ENCODE peak calls at places on chromosome 4, in seven cellular contexts. Z is Karpas-422, T is GM23248, O is IMR-90, D is neural progenitor cell, K is K562, U is fibroblast of lung. P is an unnamed sample.

GRCh38 chr4:26860922-26861433 is 337 bp downstream of the STIM2 start:
- DNase-seq in Z (peak; percentile 83), T (peak; percentile 83), O (peak; percentile 44), D (peak; percentile 81), K (no peak), U (peak; percentile 42), P (peak; percentile 61)

GRCh38 chr4:182447938-182448280 is 204.7 kb downstream of the TENM3 start:
- DNase-seq in Z (no peak), T (peak; percentile 36), O (no peak), D (peak; percentile 45), K (no peak), U (peak; percentile 23), P (no peak)

GRCh38 chr4:170229021-170229420 is 139.3 kb upstream of the AADAT start:
- DNase-seq in Z (no peak), T (no peak), O (no peak), D (peak; percentile 53), K (no peak), U (no peak), P (no peak)

GRCh38 chr4:118034061-118034785 is at the start of gene NDST3:
- DNase-seq in Z (peak; percentile 42), T (peak; percentile 37), O (peak; percentile 31), D (peak; percentile 88), K (no peak), U (peak; percentile 65), P (peak; percentile 92)

GRCh38 chr4:76406070-76406469 is 14.9 kb downstream of the CCDC158 start:
- DNase-seq in Z (no peak), T (no peak), O (no peak), D (no peak), K (no peak), U (no peak), P (no peak)

GRCh38 chr4:56388311-56388710 is 1.0 kb upstream of the AASDH start:
- DNase-seq in Z (peak; percentile 53), T (peak; percentile 39), O (no peak), D (no peak), K (peak; percentile 45), U (no peak), P (no peak)

GRCh38 chr4:147530723-147531122 is 49.8 kb downstream of the EDNRA start:
- DNase-seq in Z (no peak), T (no peak), O (peak; percentile 20), D (no peak), K (no peak), U (no peak), P (no peak)

GRCh38 chr4:113094802-113095201 is 45.3 kb downstream of the ANK2 start:
- DNase-seq in Z (peak; percentile 55), T (peak; percentile 61), O (no peak), D (peak; percentile 40), K (peak; percentile 4), U (peak; percentile 29), P (no peak)

GRCh38 chr4:101711590-101712255 is 78.8 kb upstream of the BANK1 start:
- DNase-seq in Z (no peak), T (peak; percentile 4), O (no peak), D (no peak), K (no peak), U (no peak), P (no peak)

GRCh38 chr4:168920438-168921081 is 89.5 kb downstream of the CBR4 start:
- DNase-seq in Z (no peak), T (no peak), O (no peak), D (no peak), K (no peak), U (no peak), P (no peak)

GRCh38 chr4:41957634-41958033 is 22.4 kb downstream of the TMEM33 start:
- DNase-seq in Z (peak; percentile 74), T (peak; percentile 26), O (peak; percentile 5), D (peak; percentile 50), K (peak; percentile 60), U (peak; percentile 17), P (peak; percentile 18)

GRCh38 chr4:185341841-185342240 is 53.9 kb downstream of the LRP2BP start:
- DNase-seq in Z (no peak), T (no peak), O (no peak), D (no peak), K (no peak), U (no peak), P (no peak)

GRCh38 chr4:11507920-11508319 is 79.2 kb upstream of the HS3ST1 start:
- DNase-seq in Z (no peak), T (no peak), O (no peak), D (no peak), K (no peak), U (no peak), P (no peak)

GRCh38 chr4:174244441-174244840 is 39.0 kb downstream of the FBXO8 start:
- DNase-seq in Z (no peak), T (peak; percentile 50), O (peak; percentile 25), D (no peak), K (no peak), U (no peak), P (no peak)

GRCh38 chr4:186642998-186643397 is 80.7 kb downstream of the FAT1 start:
- DNase-seq in Z (no peak), T (no peak), O (no peak), D (no peak), K (no peak), U (no peak), P (no peak)
- H4K20me1 ChIP-seq in Z (no peaks in the 10 kb centered on the region), T (no peaks in the 10 kb centered on the region), O (peaks cover 72% of the 10 kb centered on the region), D (peaks cover 22% of the 10 kb centered on the region), K (no peaks in the 10 kb centered on the region), U (no peaks in the 10 kb centered on the region), P (no peaks in the 10 kb centered on the region)

GRCh38 chr4:139552506-139552905 is 3.5 kb downstream of the SETD7 start:
- DNase-seq in Z (no peak), T (peak; percentile 85), O (peak; percentile 53), D (no peak), K (no peak), U (no peak), P (no peak)

GRCh38 chr4:139547979-139548378 is 8.0 kb downstream of the SETD7 start:
- DNase-seq in Z (no peak), T (no peak), O (no peak), D (no peak), K (no peak), U (no peak), P (no peak)

GRCh38 chr4:139553751-139554670 is 2.0 kb downstream of the SETD7 start:
- DNase-seq in Z (peak; percentile 54), T (peak; percentile 20), O (no peak), D (no peak), K (no peak), U (no peak), P (no peak)

GRCh38 chr4:139552908-139553307 is 3.1 kb downstream of the SETD7 start:
- DNase-seq in Z (peak; percentile 54), T (no peak), O (no peak), D (no peak), K (no peak), U (no peak), P (no peak)

GRCh38 chr4:139550724-139551429 is 5.1 kb downstream of the SETD7 start:
- DNase-seq in Z (no peak), T (peak; percentile 41), O (peak; percentile 45), D (peak; percentile 40), K (no peak), U (no peak), P (no peak)
- H4K20me1 ChIP-seq in Z (peaks cover 35% of the 10 kb centered on the region), T (peaks cover 14% of the 10 kb centered on the region), O (peaks cover 59% of the 10 kb centered on the region), D (no peaks in the 10 kb centered on the region), K (no peaks in the 10 kb centered on the region), U (peaks cover 6% of the 10 kb centered on the region), P (peaks cover 46% of the 10 kb centered on the region)

GRCh38 chr4:25743971-25744370 is 88.3 kb downstream of the SLC34A2 start:
- DNase-seq in Z (no peak), T (no peak), O (no peak), D (no peak), K (no peak), U (no peak), P (no peak)
- H4K20me1 ChIP-seq in Z (no peaks in the 10 kb centered on the region), T (no peaks in the 10 kb centered on the region), O (no peaks in the 10 kb centered on the region), D (no peaks in the 10 kb centered on the region), K (no peaks in the 10 kb centered on the region), U (no peaks in the 10 kb centered on the region), P (no peaks in the 10 kb centered on the region)

GRCh38 chr4:1299301-1299860 is 9.7 kb downstream of the MAEA start:
- DNase-seq in Z (no peak), T (no peak), O (no peak), D (no peak), K (no peak), U (no peak), P (no peak)
- H4K20me1 ChIP-seq in Z (peaks cover 16% of the 10 kb centered on the region), T (no peaks in the 10 kb centered on the region), O (peaks cover 77% of the 10 kb centered on the region), D (peaks cover 64% of the 10 kb centered on the region), K (peaks cover 2% of the 10 kb centered on the region), U (no peaks in the 10 kb centered on the region), P (peaks cover 77% of the 10 kb centered on the region)

GRCh38 chr4:186592961-186593586 is 37.7 kb upstream of the MTNR1A start:
- DNase-seq in Z (no peak), T (no peak), O (no peak), D (no peak), K (no peak), U (no peak), P (no peak)

GRCh38 chr4:186588503-186588902 is 33.1 kb upstream of the MTNR1A start:
- DNase-seq in Z (no peak), T (no peak), O (no peak), D (no peak), K (no peak), U (no peak), P (no peak)

GRCh38 chr4:186593587-186593973 is 38.2 kb upstream of the MTNR1A start:
- DNase-seq in Z (no peak), T (no peak), O (no peak), D (no peak), K (no peak), U (no peak), P (no peak)

GRCh38 chr4:186592450-186592849 is 37.1 kb upstream of the MTNR1A start:
- DNase-seq in Z (no peak), T (no peak), O (no peak), D (no peak), K (no peak), U (no peak), P (peak; percentile 42)

DNA sequence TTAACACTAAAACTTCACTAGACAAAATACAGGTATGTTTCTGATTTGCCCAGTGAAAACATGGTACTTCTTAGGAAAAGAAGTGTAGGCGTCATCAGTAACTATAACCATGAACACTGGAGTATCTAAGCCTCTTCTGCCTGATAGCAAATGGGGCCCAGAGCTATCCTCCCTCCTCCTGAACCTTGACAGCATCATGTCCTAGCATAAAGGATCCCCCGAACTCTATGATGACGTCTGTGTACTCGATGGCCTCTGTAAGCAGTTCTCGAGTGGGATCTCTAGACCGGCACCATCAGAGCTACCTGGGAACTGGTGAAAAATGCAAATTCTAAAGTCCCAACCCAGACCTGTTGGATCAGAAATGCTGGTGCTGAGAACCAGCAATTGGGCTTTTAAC is 36.3 kb upstream of the MTNR1A start:
- DNase-seq in Z (no peak), T (no peak), O (no peak), D (no peak), K (no peak), U (no peak), P (no peak)
- H4K20me1 ChIP-seq in Z (no peaks in the 10 kb centered on the region), T (no peaks in the 10 kb centered on the region), O (peaks cover 54% of the 10 kb centered on the region), D (peaks cover 28% of the 10 kb centered on the region), K (no peaks in the 10 kb centered on the region), U (no peaks in the 10 kb centered on the region), P (no peaks in the 10 kb centered on the region)